ENCODE peak calls at places on chromosomes 16 and 17, in eight cellular contexts. H is AG10803, U is left lung, K is omental fat pad, W is Calu3, C is endothelial cell, X is A549, N is nephron progenitor cell. A is an unnamed sample.

GRCh38 chr16:80319181-80319580 is 221.6 kb upstream of the DYNLRB2 start:
- DNase-seq in C (no peak), H (no peak), N (no peak), X (no peak), W (no peak), U (no peak), K (no peak), A (no peak)

GRCh38 chr17:65857713-65858112 is 296.3 kb upstream of the AXIN2 start:
- DNase-seq in K (no peak), N (no peak), W (no peak), U (no peak), X (no peak), H (peak), C (no peak), A (no peak)

GRCh38 chr16:31452631-31453106 is 6.6 kb upstream of the ARMC5 start:
- DNase-seq in X (peak), K (no peak), U (no peak), C (no peak), W (no peak), H (peak), N (no peak), A (no peak)

GRCh38 chr17:8867361-8867981 is at the start of gene PIK3R6:
- DNase-seq in X (no peak), H (no peak), W (no peak), U (no peak), C (no peak), N (no peak), K (no peak), A (no peak)

GRCh38 chr16:47503936-47504335 is 42.8 kb downstream of the PHKB start:
- DNase-seq in X (no peak), W (no peak), K (no peak), U (no peak), H (no peak), N (no peak), C (no peak), A (no peak)

GRCh38 chr17:75688209-75688771 is 21.2 kb downstream of the SAP30BP start:
- DNase-seq in N (no peak), X (no peak), U (no peak), K (no peak), C (no peak), W (no peak), H (peak), A (no peak)

GRCh38 chr17:57442914-57443571 is 186.7 kb downstream of the MSI2 start:
- DNase-seq in X (peak), K (no peak), U (no peak), H (peak), W (peak), C (no peak), N (no peak), A (no peak)

GRCh38 chr16:86064431-86065250 is 165.7 kb downstream of the IRF8 start:
- DNase-seq in U (peak), K (no peak), W (no peak), C (no peak), N (no peak), X (no peak), H (no peak), A (no peak)

GRCh38 chr17:49051269-49051668 is 54.1 kb downstream of the IGF2BP1 start:
- DNase-seq in K (no peak), N (no peak), H (no peak), C (no peak), W (no peak), X (no peak), U (no peak), A (peak)

GRCh38 chr16:54505479-54506247 is 219.1 kb upstream of the IRX3 start:
- DNase-seq in U (no peak), N (no peak), H (no peak), W (no peak), K (no peak), C (no peak), X (no peak), A (no peak)

GRCh38 chr16:85431431-85432124 is 181.5 kb upstream of the GSE1 start:
- DNase-seq in K (no peak), X (no peak), H (no peak), C (no peak), U (no peak), W (no peak), N (peak), A (peak)

DNA sequence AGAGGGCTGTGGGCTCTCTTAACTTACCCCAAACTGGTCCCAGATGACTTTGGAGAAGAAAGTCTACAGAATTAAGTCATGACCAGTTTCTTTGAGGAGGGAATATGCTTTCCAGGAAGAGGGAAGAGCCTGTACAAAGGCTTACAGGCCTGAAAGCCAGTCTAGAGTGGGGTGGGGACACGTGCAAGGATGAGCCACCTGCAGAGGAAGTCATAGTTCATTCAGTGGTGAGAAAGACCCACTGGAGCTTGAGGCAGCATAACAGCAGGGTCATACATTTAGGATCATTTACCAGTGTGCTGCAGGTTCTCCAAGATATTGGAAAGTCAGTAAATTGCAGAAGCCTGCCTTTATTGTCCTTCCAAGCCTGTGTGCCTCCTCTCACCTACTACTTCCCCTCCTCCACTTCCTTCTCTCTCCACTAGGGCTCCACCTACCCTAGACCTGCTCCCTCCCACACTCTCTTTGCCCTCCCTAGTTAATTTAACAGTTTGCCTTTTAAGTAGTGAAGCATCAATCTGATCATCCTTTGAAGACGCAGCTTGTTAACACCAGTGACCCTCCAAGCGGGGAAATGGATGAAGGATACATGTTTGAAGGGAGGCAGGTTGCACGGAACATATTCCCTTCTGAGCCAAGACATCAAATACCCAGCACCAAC is 40.2 kb downstream of the CDRT15 start:
- DNase-seq in U (no peak), N (no peak), W (no peak), C (no peak), X (no peak), H (no peak), K (no peak), A (no peak)
- TF ChIP-seq CTCF in U (peak), N (no peak), W (peak), C (peak), X (no peak), H (no peak), K (no peak), A (peak)

GRCh38 chr16:13435873-13436474 is 484.0 kb upstream of the ERCC4 start:
- DNase-seq in H (no peak), U (no peak), N (no peak), X (no peak), W (no peak), K (no peak), C (peak), A (peak)

GRCh38 chr16:13436641-13437423 is 483.1 kb upstream of the ERCC4 start:
- DNase-seq in H (peak), N (no peak), U (no peak), K (no peak), C (no peak), X (peak), W (peak), A (no peak)

GRCh38 chr16:13439766-13440165 is 480.2 kb upstream of the ERCC4 start:
- DNase-seq in C (no peak), W (no peak), U (no peak), X (no peak), N (no peak), H (no peak), K (no peak), A (peak)

GRCh38 chr16:13435415-13435814 is 484.5 kb upstream of the ERCC4 start:
- DNase-seq in K (no peak), C (no peak), U (no peak), H (no peak), W (no peak), X (no peak), N (no peak), A (no peak)

DNA sequence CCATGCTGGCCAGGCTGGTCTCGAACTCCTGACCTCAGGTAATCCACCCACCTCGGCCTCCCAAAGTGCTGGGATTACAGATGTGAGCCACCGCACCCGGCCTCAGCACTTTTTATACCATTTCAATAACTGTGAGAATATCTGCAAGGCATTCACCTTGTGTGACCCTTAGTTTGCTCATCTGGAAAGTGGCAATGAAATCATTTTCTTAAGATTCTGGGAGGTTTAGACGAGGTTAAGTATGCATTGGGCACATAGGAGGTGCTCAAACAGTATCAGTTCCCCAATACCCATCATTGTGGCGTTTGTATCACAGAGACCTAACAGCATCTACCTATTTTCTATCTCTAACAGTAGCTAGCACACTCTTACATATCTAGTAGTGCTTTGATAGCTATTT is 481.9 kb upstream of the ERCC4 start:
- DNase-seq in U (no peak), N (no peak), W (no peak), C (no peak), K (no peak), X (no peak), H (no peak), A (no peak)
- TF ChIP-seq CTCF in U (no peak), N (no peak), W (no peak), C (no peak), K (no peak), X (no peak), H (no peak), A (no peak)

GRCh38 chr16:15046692-15047376 is 9.0 kb downstream of the NTAN1 start:
- DNase-seq in N (no peak), U (no peak), X (peak), H (no peak), C (no peak), K (no peak), W (no peak), A (no peak)
- TF ChIP-seq CTCF in N (no peak), U (no peak), X (no peak), H (no peak), C (no peak), K (no peak), W (no peak), A (no peak)

DNA sequence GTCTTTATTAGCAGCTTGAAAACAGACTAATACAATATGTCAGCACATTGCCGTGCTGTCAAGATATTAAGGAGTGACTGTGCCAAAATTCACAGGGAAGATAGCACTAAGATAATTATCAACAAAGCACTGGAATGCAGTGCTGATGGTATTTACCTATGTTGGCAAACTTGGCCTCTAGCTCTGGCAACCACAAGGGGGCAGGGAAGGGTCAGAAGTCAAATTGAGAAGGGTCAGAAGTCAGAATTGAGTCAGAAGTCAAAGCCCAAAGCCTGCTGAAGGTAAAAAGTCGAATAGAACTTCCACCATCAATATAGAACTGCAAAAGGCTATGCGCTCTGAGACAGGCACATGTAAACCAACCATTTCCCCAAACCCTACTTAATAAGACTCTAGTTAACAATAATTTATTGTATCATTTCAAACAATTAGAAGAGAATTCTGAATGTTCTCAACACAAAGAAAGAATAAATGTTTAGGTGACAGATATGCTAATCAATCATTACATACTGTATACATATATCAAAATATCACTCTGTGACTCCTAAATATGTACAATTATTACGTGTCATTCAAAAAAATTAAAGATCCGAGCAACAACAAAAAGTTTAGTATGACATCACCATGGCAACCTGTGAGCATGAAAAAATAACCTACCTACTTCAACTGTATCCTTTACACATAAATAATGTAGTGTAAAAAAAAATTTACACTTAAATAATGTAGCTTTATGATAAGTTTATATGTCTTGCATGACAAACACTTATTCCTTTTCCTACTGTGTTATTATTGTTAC is 916.1 kb downstream of the KCNJ2 start:
- DNase-seq in X (peak), U (no peak), H (peak), N (peak), W (peak), K (no peak), C (peak), A (peak)
- TF ChIP-seq CTCF in X (peak), U (no peak), H (peak), N (peak), W (no peak), K (no peak), C (peak), A (peak)

DNA sequence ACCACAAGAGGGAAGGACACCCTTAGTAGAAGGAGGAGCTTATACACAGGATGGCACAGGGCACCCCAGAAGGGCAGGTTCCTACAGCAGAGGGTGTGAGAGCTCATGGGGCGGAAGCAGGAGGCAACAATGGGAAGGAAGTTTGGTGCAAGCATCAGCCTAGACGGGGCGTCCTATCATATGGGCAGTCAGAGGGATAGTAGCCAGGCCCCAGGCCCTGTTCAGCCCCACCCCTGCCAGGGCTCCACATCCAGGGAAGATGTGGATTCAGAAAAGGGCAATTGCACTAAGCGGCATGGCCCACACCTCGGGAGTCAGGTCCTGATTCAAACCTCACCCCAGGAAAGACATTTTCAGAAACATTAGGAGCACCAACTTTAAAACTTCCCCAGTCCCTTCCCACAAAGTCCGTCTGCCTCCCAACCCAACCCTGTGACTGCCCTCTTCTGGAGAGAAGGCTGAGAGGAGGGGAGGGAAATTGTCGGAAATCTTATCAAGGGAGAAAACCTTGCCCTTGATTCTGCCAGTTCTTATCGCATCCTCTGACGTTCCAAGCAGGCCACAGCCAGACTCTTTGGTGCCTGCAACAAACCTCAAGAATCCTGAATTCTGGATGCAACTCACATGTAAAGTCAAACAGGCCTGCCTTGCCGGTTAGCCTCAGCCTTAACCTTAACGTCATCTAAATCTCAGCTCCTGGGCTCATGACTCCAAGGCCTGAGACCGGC is 198.8 kb upstream of the CDH5 start:
- DNase-seq in H (no peak), W (no peak), U (no peak), K (no peak), X (no peak), N (no peak), C (no peak), A (no peak)
- TF ChIP-seq CTCF in H (peak), W (no peak), U (no peak), K (no peak), X (no peak), N (peak), C (no peak), A (peak)

GRCh38 chr17:44266402-44267164 is 1.4 kb downstream of the SLC4A1 start:
- DNase-seq in C (no peak), H (no peak), N (no peak), U (no peak), W (no peak), K (no peak), X (peak), A (peak)
- TF ChIP-seq CTCF in C (no peak), H (no peak), N (no peak), U (no peak), W (no peak), K (no peak), X (no peak), A (peak)

GRCh38 chr17:81302324-81302723 is 7.2 kb upstream of the SLC38A10 start:
- DNase-seq in U (no peak), C (no peak), K (no peak), W (no peak), H (no peak), N (no peak), X (no peak), A (no peak)

GRCh38 chr17:81301195-81302144 is 6.4 kb upstream of the SLC38A10 start:
- DNase-seq in U (no peak), X (no peak), N (no peak), H (no peak), C (no peak), W (no peak), K (no peak), A (no peak)

GRCh38 chr17:81304196-81305015 is 9.3 kb upstream of the SLC38A10 start:
- DNase-seq in X (no peak), W (no peak), U (no peak), C (no peak), K (no peak), H (no peak), N (no peak), A (no peak)

GRCh38 chr17:81303385-81303784 is 8.3 kb upstream of the SLC38A10 start:
- DNase-seq in H (no peak), K (no peak), C (no peak), W (no peak), N (no peak), U (no peak), X (no peak), A (no peak)

DNA sequence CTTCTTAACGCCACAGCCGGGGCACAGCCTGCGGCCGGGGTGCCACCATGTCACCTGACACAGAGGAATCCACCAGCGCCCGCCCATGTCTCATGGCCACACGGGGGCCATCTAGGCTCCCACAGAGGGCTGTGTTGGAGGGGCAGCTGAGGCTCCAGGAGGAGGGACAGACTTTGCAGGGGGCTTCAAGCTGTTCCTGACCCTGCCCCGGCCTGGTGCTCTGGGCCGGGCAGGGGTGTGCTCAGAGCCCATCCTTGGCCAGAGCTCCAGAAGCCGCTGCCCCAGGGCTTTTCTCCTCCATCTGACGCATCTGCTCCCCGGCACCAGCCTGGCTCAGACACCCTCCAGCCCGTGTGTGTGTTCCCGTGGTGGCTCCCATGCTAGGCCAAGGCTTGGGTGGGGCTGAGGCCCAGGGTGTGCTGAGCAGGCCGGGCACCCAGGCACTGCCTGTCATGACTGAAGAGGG is 7.8 kb upstream of the SLC38A10 start:
- DNase-seq in X (no peak), C (no peak), K (no peak), N (peak), W (peak), U (no peak), H (no peak), A (peak)
- TF ChIP-seq CTCF in X (peak), C (no peak), K (no peak), N (peak), W (no peak), U (no peak), H (no peak), A (peak)

DNA sequence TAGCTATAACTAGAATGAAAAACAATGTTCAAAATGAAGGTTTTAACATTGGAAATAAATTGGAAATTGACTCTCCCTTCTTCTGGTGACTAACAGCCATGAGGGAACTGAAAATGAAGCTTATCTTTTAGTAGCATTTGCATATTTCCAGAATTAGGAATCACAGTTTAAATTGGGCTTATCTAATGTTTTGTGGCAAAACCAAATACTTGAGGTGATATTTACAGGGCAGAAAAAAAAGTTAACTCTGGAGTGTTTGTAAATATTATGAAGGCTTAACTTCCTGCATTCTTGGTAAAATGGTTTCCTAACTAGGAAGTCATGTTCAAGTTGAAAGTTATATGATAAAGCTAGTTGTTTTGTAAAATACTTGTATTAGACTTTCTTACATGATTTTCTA is 96.4 kb upstream of the SOX9 start:
- DNase-seq in C (no peak), X (no peak), N (no peak), U (no peak), K (no peak), W (no peak), H (no peak), A (no peak)
- TF ChIP-seq CTCF in C (no peak), X (no peak), N (no peak), U (no peak), K (no peak), W (no peak), H (no peak), A (no peak)

DNA sequence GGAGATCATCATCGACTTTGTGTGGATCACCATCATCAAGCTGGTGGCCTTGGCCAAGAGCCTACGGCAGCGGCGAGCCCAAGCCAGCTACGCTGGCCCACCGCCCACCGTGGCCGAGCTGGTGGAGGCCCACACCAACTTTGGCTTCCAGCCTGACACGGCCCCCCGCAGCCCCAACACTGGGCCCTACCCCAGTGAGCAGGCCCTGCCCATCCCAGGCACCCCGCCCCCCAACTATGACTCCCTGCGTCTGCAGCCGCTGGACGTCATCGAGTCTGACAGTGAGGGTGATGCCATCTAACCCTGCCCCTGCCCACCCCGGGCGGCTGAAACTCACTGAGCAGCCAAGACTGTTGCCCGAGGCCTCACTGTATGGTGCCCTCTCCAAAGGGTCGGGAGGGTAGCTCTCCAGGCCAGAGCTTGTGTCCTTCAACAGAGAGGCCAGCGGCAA is 72.5 kb downstream of the COG7 start:
- DNase-seq in W (no peak), C (no peak), N (no peak), H (no peak), K (no peak), X (no peak), U (no peak), A (no peak)
- TF ChIP-seq CTCF in W (no peak), C (no peak), N (no peak), H (no peak), K (no peak), X (no peak), U (no peak), A (no peak)

DNA sequence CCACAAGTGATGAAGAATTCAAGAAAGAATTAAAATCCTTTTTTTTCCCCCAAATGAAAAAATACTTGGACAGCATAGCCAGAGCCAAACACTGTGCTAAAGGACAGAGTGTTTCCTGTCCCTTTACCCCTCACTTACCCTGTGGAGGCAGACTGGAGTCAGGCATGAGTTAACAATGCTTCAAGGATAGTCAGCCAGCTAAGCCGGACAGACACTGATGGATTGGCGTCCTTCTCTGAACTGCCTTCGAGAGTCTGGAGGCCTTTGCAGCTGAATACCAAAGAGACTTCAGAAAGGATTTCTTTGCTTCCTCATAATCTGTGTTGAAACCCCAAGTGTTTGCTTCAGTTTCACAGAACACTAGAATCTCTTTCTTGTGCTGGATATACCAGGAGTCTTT is 4.5 kb downstream of the METTL9 start:
- DNase-seq in U (no peak), C (no peak), N (peak), H (peak), K (no peak), X (no peak), W (no peak), A (peak)
- TF ChIP-seq CTCF in U (no peak), C (no peak), N (no peak), H (no peak), K (no peak), X (no peak), W (no peak), A (peak)